ENCODE peak calls at places on chromosomes 6 and 20, in five cellular contexts. T, U, S, P and N are unnamed samples.

GRCh38 chr20:17749628-17749978 is 49.8 kb downstream of the BANF2 start:
- DNase-seq in S (no peak), U (no peak), T (no peak), P (no peak), N (no peak)

GRCh38 chr6:52138284-52138683 is 47.9 kb upstream of the IL17A start:
- DNase-seq in S (no peak), T (no peak), U (no peak), P (no peak), N (no peak)

GRCh38 chr6:109892451-109893435 is 85.4 kb upstream of the GPR6 start:
- DNase-seq in P (no peak), S (no peak), U (no peak), T (peak), N (no peak)

GRCh38 chr6:25360611-25361010 is 81.4 kb downstream of the CARMIL1 start:
- DNase-seq in S (no peak), P (no peak), T (no peak), U (no peak), N (no peak)

GRCh38 chr6:108544586-108544985 is 16.1 kb upstream of the FOXO3 start:
- DNase-seq in S (no peak), P (no peak), U (no peak), T (no peak), N (no peak)

GRCh38 chr6:50270427-50270826 is 220.7 kb upstream of the DEFB112 start:
- DNase-seq in U (no peak), T (no peak), P (no peak), S (no peak), N (no peak)

GRCh38 chr6:113690255-113690956 is 166.7 kb upstream of the MARCKS start:
- DNase-seq in P (peak), U (peak), S (no peak), T (no peak), N (peak)

GRCh38 chr6:2753743-2754142 is 3.0 kb upstream of the MYLK4 start:
- DNase-seq in U (no peak), T (no peak), P (no peak), S (no peak), N (no peak)

GRCh38 chr20:59439243-59439642 is 138.8 kb downstream of the EDN3 start:
- DNase-seq in S (no peak), P (no peak), T (no peak), U (peak), N (no peak)

GRCh38 chr6:7252390-7252789 is 60.6 kb downstream of the SSR1 start:
- DNase-seq in U (no peak), T (no peak), P (no peak), S (no peak), N (peak)

GRCh38 chr20:6700563-6701328 is 66.7 kb upstream of the BMP2 start:
- DNase-seq in U (no peak), P (no peak), T (no peak), S (peak), N (peak)

GRCh38 chr6:135014353-135014832 is 40.2 kb downstream of the HBS1L start:
- DNase-seq in S (no peak), P (no peak), T (no peak), U (no peak), N (no peak)

GRCh38 chr20:8807480-8808179 is 261.3 kb upstream of the PLCB4 start:
- DNase-seq in U (no peak), P (no peak), S (no peak), T (no peak), N (no peak)

GRCh38 chr20:19628570-19629134 is 129.4 kb upstream of the RIN2 start:
- DNase-seq in T (peak), S (peak), P (peak), U (peak), N (peak)

GRCh38 chr6:166381733-166382499 is 824 bp downstream of the MPC1 start:
- DNase-seq in T (peak), S (peak), U (peak), P (peak), N (peak)

GRCh38 chr20:36344517-36345132 is 38.5 kb downstream of the DLGAP4 start:
- DNase-seq in T (peak), P (peak), S (peak), U (peak), N (peak)

GRCh38 chr6:117496383-117496990 is 14.0 kb downstream of the DCBLD1 start:
- DNase-seq in T (no peak), S (no peak), U (no peak), P (no peak), N (no peak)

GRCh38 chr6:85344996-85345395 is 104.9 kb upstream of the NT5E start:
- DNase-seq in U (no peak), T (no peak), P (no peak), S (no peak), N (no peak)

GRCh38 chr6:128605961-128606360 is 85.6 kb upstream of the PTPRK start:
- DNase-seq in U (no peak), T (no peak), S (no peak), P (no peak), N (peak)

GRCh38 chr6:36469946-36470345 is 27.1 kb downstream of the KCTD20 start:
- DNase-seq in P (no peak), U (no peak), T (no peak), S (no peak), N (no peak)

GRCh38 chr6:129188795-129189194 is 305.9 kb downstream of the LAMA2 start:
- DNase-seq in S (no peak), U (no peak), P (no peak), T (no peak), N (no peak)

GRCh38 chr6:135062735-135063134 is 8.1 kb upstream of the HBS1L start:
- DNase-seq in U (no peak), T (no peak), S (no peak), P (no peak), N (no peak)

GRCh38 chr20:47126709-47127108 is 229.8 kb downstream of the ZMYND8 start:
- DNase-seq in S (no peak), P (no peak), T (no peak), U (no peak), N (no peak)

GRCh38 chr6:52611833-52612232 is 35.0 kb upstream of the TRAM2 start:
- DNase-seq in U (no peak), T (no peak), S (no peak), P (no peak), N (peak)

GRCh38 chr6:4920914-4921410 is 82.9 kb downstream of the RPP40 start:
- DNase-seq in S (no peak), P (no peak), T (no peak), U (no peak), N (no peak)

GRCh38 chr6:75600694-75601265 is 900 bp upstream of the SENP6 start:
- DNase-seq in T (no peak), U (no peak), S (no peak), P (no peak), N (peak)

GRCh38 chr6:5514353-5514752 is 253.0 kb downstream of the FARS2 start:
- DNase-seq in P (no peak), S (no peak), U (no peak), T (no peak), N (no peak)

GRCh38 chr6:126176266-126176665 is 163.6 kb upstream of the CENPW start:
- DNase-seq in P (peak), S (no peak), T (no peak), U (no peak), N (peak)

GRCh38 chr6:10873374-10873773 is 8.5 kb downstream of the GCM2 start:
- DNase-seq in P (no peak), S (no peak), T (no peak), U (no peak), N (no peak)

GRCh38 chr20:45500022-45500421 is 15.4 kb downstream of the SPINT3 start:
- DNase-seq in U (no peak), S (no peak), T (no peak), P (peak), N (no peak)

GRCh38 chr20:63212792-63213191 is 3.1 kb downstream of the YTHDF1 start:
- DNase-seq in P (no peak), S (no peak), U (no peak), T (no peak), N (no peak)

GRCh38 chr20:47666304-47666703 is 119.0 kb downstream of the SULF2 start:
- DNase-seq in S (no peak), U (no peak), P (no peak), T (no peak), N (no peak)

GRCh38 chr20:47545499-47545898 is 43.8 kb downstream of the NCOA3 start:
- DNase-seq in T (no peak), U (no peak), P (no peak), S (no peak), N (no peak)

GRCh38 chr6:63066053-63066704 is 145.1 kb upstream of the FKBP1C start:
- DNase-seq in P (peak), T (no peak), S (no peak), U (no peak), N (peak)

GRCh38 chr6:30075094-30075986 is at the start of gene RNF39:
- DNase-seq in S (no peak), U (no peak), P (peak), T (no peak), N (no peak)

GRCh38 chr6:158111987-158112386 is 56.1 kb downstream of the SERAC1 start:
- DNase-seq in P (no peak), T (no peak), S (no peak), U (no peak), N (no peak)

DNA sequence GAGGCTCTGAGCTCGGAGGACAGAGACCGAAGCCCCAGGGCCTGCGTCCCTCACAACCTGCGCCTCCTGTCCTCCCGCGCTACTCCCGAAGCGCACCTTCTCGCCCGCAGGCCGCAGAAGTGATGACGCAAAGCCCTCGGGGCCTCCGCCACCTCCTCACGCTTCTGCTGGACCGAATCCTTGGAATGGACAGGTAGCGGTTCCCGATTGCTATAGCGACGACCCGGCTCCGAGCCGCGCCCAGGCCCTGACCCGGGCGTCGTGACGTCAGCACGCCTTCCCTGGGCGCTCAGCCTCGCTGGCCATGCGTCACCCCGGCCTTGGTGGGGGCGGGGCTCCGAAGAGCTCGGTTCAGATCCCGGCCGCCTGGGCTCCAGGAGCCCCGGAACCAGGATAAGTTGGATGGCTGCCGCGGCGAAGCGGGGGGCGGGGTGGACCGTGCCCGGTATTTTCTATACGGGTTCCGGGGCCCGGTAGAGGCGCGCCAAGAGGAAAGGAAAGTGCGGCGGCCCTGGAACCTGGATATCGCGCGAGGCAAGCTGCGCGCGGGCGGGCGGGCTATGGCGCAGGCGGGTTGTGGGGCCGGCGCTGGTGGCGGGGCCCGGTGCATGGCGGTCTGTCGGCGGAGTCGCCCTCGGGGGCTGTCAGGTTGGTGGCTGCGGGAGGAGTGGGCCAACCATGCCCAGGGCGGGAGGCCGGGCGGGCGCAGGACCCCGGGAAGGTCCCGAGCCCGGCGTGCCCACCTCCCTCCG is at the start of gene ZNF76:
- DNase-seq in U (peak), S (peak), T (peak), P (peak), N (peak)
- TF ChIP-seq POLR2A in U (peak), S (no peak), T (peak), P (peak), N (peak)

DNA sequence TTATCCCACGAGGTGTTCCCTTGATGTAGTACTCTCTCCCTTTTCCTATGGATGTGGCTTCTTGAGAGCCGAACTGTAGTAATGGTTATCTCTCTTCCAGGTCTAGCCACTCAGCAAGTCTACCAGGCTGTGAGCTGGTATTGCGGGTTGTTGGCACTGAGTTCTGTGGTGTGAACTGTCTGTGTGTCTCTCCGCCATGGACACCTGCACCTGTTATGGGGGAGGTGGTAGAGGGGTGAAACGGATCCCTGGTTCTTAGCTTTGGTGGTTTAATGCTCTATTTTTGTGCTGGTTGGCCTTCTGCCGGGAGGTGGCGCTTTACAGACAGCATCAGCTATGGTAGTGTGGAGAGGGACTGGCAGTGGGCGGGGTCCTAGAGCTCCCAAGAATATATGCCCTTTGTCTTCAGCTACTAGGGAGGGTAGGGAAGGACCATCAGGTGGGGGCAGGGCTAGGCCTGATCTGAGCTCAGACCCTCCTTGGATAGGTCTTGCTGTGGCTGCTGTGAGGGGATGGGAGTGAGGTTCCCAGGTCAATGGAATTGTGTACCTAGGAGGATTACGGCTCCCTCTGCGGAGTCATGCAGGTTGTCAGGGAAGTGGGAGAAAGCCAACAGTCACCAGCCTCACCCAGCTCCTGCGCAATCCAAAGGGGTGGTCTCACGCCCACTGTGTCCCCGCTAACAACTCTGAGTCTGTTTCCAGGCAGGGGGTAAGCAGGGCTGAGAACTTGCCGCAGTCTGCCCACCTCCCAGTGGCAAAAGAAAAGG is 154.2 kb downstream of the CCDC170 start:
- DNase-seq in S (no peak), U (no peak), P (peak), T (no peak), N (peak)
- TF ChIP-seq CTCF in S (no peak), U (peak), P (peak), T (no peak), N (peak)

GRCh38 chr6:105783333-105783945 is 302.7 kb upstream of the PRDM1 start:
- DNase-seq in S (no peak), P (no peak), T (no peak), U (no peak), N (no peak)

GRCh38 chr6:105781905-105782304 is 304.2 kb upstream of the PRDM1 start:
- DNase-seq in S (no peak), T (no peak), U (no peak), P (no peak), N (no peak)

GRCh38 chr6:105779113-105779512 is 307.0 kb upstream of the PRDM1 start:
- DNase-seq in P (no peak), T (no peak), U (no peak), S (no peak), N (no peak)

GRCh38 chr6:105781248-105781647 is 304.9 kb upstream of the PRDM1 start:
- DNase-seq in U (no peak), P (no peak), T (no peak), S (no peak), N (no peak)

GRCh38 chr6:105780146-105780860 is 305.8 kb upstream of the PRDM1 start:
- DNase-seq in P (no peak), T (no peak), S (no peak), U (no peak), N (no peak)
- TF ChIP-seq POLR2A in P (no peak), T (no peak), S (no peak), U (no peak), N (no peak)

GRCh38 chr20:56689318-56689717 is 60.2 kb downstream of the TFAP2C start:
- DNase-seq in P (no peak), S (no peak), T (no peak), U (no peak), N (no peak)
- TF ChIP-seq CTCF in P (no peak), S (no peak), T (no peak), U (no peak), N (no peak)

GRCh38 chr6:27892596-27893058 is 19.6 kb downstream of the OR2B2 start:
- DNase-seq in T (no peak), P (no peak), U (no peak), S (no peak), N (no peak)
- TF ChIP-seq POLR2A in T (no peak), P (no peak), U (no peak), S (no peak), N (no peak)